ENCODE peak calls at places on chromosomes 2 and 18, in eight cellular contexts. N is IMR-90, B is testis, X is upper lobe of left lung, C is body of pancreas, K is gastrocnemius medialis, L is prostate gland, P is Peyer's patch. H is an unnamed sample.

GRCh38 chr18:50051288-50051687 is 143.7 kb downstream of the MYO5B start:
- DNase-seq in L (no peak), N (no peak), B (no peak), X (no peak), C (no peak), K (no peak), P (no peak), H (no peak)

GRCh38 chr2:88873620-88874019 is 182.1 kb downstream of the RPIA start:
- DNase-seq in X (no peak), B (no peak), L (no peak), K (no peak), N (no peak), P (no peak), C (no peak), H (no peak)

GRCh38 chr2:217983276-217984233 is 19.2 kb downstream of the TNS1 start:
- DNase-seq in L (no peak), P (no peak), X (no peak), N (no peak), K (no peak), B (no peak), C (no peak), H (peak; percentile 48)

GRCh38 chr2:160207804-160208661 is 8.0 kb upstream of the ITGB6 start:
- DNase-seq in N (peak; percentile 83), X (no peak), C (peak; percentile 75), P (peak; percentile 92), B (peak; percentile 24), K (peak; percentile 87), L (peak; percentile 47), H (peak; percentile 94)

GRCh38 chr2:49827366-49827765 is 673.1 kb upstream of the FSHR start:
- DNase-seq in B (no peak), P (no peak), N (no peak), C (no peak), L (no peak), X (no peak), K (no peak), H (no peak)

GRCh38 chr2:73100956-73101355 is 11.8 kb downstream of the RAB11FIP5 start:
- DNase-seq in C (no peak), K (no peak), L (no peak), X (no peak), P (no peak), N (no peak), B (no peak), H (no peak)

GRCh38 chr2:51710222-51710621 is 678.3 kb upstream of the NRXN1 start:
- DNase-seq in X (no peak), B (peak; percentile 32), L (no peak), C (peak; percentile 14), K (no peak), N (no peak), P (no peak), H (no peak)

GRCh38 chr18:75297731-75298130 is 87.1 kb downstream of the TSHZ1 start:
- DNase-seq in X (no peak), L (no peak), N (no peak), K (no peak), C (no peak), P (no peak), B (no peak), H (no peak)

GRCh38 chr18:13070460-13070859 is 79.3 kb downstream of the CEP192 start:
- DNase-seq in X (no peak), K (no peak), N (peak; percentile 45), L (no peak), C (no peak), P (no peak), B (no peak), H (no peak)

GRCh38 chr2:211709394-211709793 is 829.2 kb downstream of the ERBB4 start:
- DNase-seq in B (no peak), L (no peak), N (no peak), K (no peak), X (no peak), P (no peak), C (no peak), H (no peak)

GRCh38 chr2:8551622-8552074 is 130.2 kb upstream of the ID2 start:
- DNase-seq in P (peak; percentile 36), L (no peak), K (peak; percentile 2), N (no peak), B (no peak), C (peak; percentile 8), X (no peak), H (no peak)

GRCh38 chr2:70992945-70993688 is 1.6 kb downstream of the TEX261 start:
- DNase-seq in B (no peak), C (no peak), N (no peak), L (no peak), K (no peak), X (no peak), P (no peak), H (no peak)

GRCh38 chr2:11750422-11750821 is 4.0 kb downstream of the LPIN1 start:
- DNase-seq in K (no peak), X (no peak), P (peak; percentile 74), L (no peak), B (no peak), N (no peak), C (no peak), H (no peak)

GRCh38 chr2:203498161-203498560 is 36.9 kb downstream of the RAPH1 start:
- DNase-seq in N (peak; percentile 89), K (no peak), P (no peak), C (no peak), B (no peak), X (no peak), L (no peak), H (no peak)

GRCh38 chr2:235007664-235008457 is 56.0 kb downstream of the SH3BP4 start:
- DNase-seq in L (no peak), P (no peak), C (no peak), N (no peak), K (no peak), B (no peak), X (peak; percentile 67), H (no peak)

GRCh38 chr2:1268034-1268433 is 145.2 kb upstream of the TPO start:
- DNase-seq in K (no peak), L (no peak), B (no peak), C (no peak), P (no peak), X (no peak), N (no peak), H (no peak)

GRCh38 chr18:34971313-34971712 is 69.9 kb upstream of the MAPRE2 start:
- DNase-seq in K (no peak), N (peak; percentile 39), X (no peak), C (no peak), P (no peak), L (no peak), B (no peak), H (no peak)

GRCh38 chr2:191514613-191515012 is 163.3 kb upstream of the NABP1 start:
- DNase-seq in P (no peak), X (no peak), C (no peak), B (no peak), K (no peak), N (no peak), L (no peak), H (no peak)

DNA sequence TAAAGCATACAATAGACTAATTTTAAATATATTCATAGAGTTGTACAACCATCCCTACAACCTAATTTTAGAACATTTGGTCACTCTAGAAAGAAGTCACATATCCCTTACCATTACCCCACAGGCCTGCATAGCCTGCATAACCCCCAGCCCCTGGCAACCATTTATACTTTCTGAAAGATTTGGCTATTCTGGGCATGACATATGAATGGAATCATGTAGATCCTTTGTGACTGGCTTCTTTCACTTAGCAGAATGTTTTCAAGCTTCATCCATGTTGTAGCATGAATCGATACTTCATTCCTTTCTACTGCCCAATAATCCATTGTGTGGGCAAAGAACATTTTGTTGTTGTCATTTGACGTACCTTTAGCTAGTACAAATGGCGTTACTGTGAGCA is 151.5 kb downstream of the WDSUB1 start:
- DNase-seq in L (no peak), X (no peak), P (no peak), N (no peak), K (no peak), C (no peak), B (no peak), H (no peak)
- H3K4me1 ChIP-seq in L (peaks cover 4% of the 10 kb centered on the region), X (peaks cover 34% of the 10 kb centered on the region), P (no peaks in the 10 kb centered on the region), N (peaks cover 41% of the 10 kb centered on the region), K (peaks cover 9% of the 10 kb centered on the region), C (peaks cover 18% of the 10 kb centered on the region), B (peaks cover 5% of the 10 kb centered on the region), H (no peaks in the 10 kb centered on the region)

DNA sequence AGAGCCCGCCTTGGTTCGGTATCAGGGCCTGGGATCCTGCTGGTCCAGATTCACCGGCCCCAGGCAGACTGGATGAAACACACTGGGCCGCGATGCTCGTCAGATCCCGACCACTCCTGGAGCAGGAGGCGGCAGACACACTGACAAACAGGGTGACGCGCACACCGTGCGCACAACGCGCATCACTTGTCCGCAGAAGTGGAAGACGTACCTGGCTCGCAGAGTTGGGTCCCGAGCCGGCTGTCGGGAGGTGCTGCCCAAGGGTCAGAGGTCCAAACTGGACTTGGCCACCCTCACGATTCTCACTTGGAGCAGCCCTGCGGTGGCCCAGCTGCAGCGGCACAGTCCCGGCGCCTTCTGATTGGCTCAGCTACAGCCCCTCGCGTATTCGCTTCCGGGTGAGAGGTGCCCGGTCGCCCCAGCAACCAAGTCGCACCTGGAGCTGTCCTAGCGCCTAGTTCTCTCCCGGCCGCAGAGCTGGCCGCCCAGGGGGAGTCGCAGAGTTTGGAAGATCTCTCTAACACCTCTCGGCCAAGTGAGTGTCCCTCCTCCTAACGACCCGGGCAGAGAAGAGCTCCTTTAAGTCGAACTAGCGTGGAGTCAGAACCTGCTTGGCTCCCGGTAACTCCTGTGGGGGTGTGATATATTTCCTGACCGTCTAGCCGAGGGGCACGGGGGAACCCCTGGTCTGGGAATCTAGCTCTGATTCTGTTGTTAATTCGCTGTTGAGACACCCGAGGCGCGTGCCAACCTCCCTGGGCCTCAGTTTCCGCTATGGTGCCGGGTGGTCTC is at the start of the genes DHX57 and MORN2:
- DNase-seq in L (peak; percentile 84), X (peak; percentile 95), N (peak; percentile 74), B (peak; percentile 95), C (peak; percentile 88), P (peak; percentile 95), K (peak; percentile 86), H (peak; percentile 91)
- TF ChIP-seq POLR2A in L (no peak), X (no peak), N (no peak), B (no peak), C (no peak), P (no peak), K (no peak), H (no peak)

GRCh38 chr18:29436459-29436858 is 1259.5 kb upstream of the CDH2 start:
- DNase-seq in L (no peak), P (no peak), C (no peak), B (no peak), N (no peak), X (no peak), K (no peak), H (no peak)
- H3K27ac ChIP-seq in L (no peak overlapping the region), P (no peak overlapping the region), C (no peak overlapping the region), B (no peak overlapping the region), N (no peak overlapping the region), X (no peak overlapping the region), K (no peak overlapping the region), H (no peak overlapping the region)

DNA sequence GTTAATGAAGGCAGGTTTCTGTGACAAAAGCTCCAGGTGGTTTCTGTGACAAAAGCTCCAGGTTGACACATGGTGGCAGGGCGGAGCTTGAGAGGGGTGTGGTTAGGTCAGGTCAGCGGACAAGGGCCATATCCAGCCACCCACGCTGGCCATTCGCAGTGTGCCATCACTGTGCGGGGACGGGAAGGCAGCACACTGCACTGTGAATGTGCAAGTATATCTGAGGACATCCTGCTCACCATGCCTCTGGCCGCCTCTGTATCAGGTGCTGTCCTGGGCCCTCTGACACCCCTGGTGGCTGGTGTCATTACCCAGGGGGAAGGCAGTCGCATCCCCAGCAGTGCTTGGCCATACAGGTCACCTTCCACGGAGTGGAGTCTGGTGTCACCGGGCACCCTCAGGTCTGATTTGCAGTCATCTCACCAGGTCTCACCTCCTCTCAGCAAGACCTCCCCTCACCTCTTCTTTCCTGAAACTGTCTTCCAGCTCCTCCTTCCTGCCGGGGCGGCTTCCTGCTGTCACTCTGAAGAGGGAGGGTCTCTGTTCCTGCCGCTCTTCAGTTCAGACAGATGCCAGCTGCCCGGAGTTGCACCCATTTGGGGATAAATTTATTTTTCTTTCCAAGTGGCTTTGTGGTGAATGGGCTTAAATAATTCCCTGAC is 34.9 kb downstream of the CTIF start:
- DNase-seq in C (no peak), P (no peak), K (no peak), L (no peak), B (no peak), N (no peak), X (peak; percentile 36), H (no peak)
- H3K4me1 ChIP-seq in C (no peaks in the 10 kb centered on the region), P (no peaks in the 10 kb centered on the region), K (peaks cover 5% of the 10 kb centered on the region), L (no peaks in the 10 kb centered on the region), B (peaks cover 13% of the 10 kb centered on the region), N (peaks cover 19% of the 10 kb centered on the region), X (no peaks in the 10 kb centered on the region), H (no peaks in the 10 kb centered on the region)